ENCODE peak calls at places on chromosomes 4 and X, in seven cellular contexts. V, Z, K, H, D, I and B are unnamed samples.

GRCh38 chr4:24980064-24980690 is 50.6 kb downstream of the LGI2 start:
- DNase-seq in V (peak), Z (peak), K (peak), H (peak), D (peak), I (peak), B (peak)

GRCh38 chr4:145315828-145316227 is 135.4 kb upstream of the OTUD4 start:
- DNase-seq in V (no peak), Z (no peak), K (no peak), H (no peak), D (no peak), I (no peak), B (no peak)

GRCh38 chr4:188127157-188127874 is 11.9 kb upstream of the TRIML1 start:
- DNase-seq in V (no peak), Z (peak), K (peak), H (no peak), D (no peak), I (no peak), B (no peak)

GRCh38 chr4:49000806-49001205 is 14.7 kb downstream of the CWH43 start:
- DNase-seq in V (no peak), Z (no peak), K (no peak), H (no peak), D (no peak), I (no peak), B (no peak)

GRCh38 chr4:113434247-113434587 is 327.3 kb downstream of the CAMK2D start:
- DNase-seq in V (peak), Z (peak), K (no peak), H (no peak), D (no peak), I (no peak), B (no peak)

GRCh38 chrX:86002076-86002896 is 45.1 kb downstream of the CHM start:
- DNase-seq in V (peak), Z (peak), K (peak), H (peak), D (peak), I (no peak), B (peak)

GRCh38 chr4:82136161-82136801 is 237.5 kb downstream of the HNRNPD start:
- DNase-seq in V (no peak), Z (no peak), K (no peak), H (no peak), D (peak), I (no peak), B (no peak)

GRCh38 chrX:40056420-40056819 is 41.3 kb downstream of the BCOR start:
- DNase-seq in V (no peak), Z (no peak), K (no peak), H (no peak), D (no peak), I (no peak), B (no peak)

GRCh38 chr4:7021930-7022658 is 21.1 kb upstream of the TADA2B start:
- DNase-seq in V (no peak), Z (peak), K (peak), H (no peak), D (no peak), I (no peak), B (no peak)

GRCh38 chrX:148416931-148417330 is 83.5 kb upstream of the AFF2 start:
- DNase-seq in V (no peak), Z (no peak), K (no peak), H (no peak), D (no peak), I (no peak), B (no peak)

GRCh38 chrX:72272868-72273267 is 4.2 kb downstream of the RPS4X start:
- DNase-seq in V (no peak), Z (no peak), K (no peak), H (no peak), D (no peak), I (no peak), B (no peak)

GRCh38 chrX:51798701-51799100 is 55.5 kb downstream of the GSPT2 start:
- DNase-seq in V (no peak), Z (no peak), K (no peak), H (no peak), D (peak), I (no peak), B (no peak)

GRCh38 chrX:10483191-10483808 is 137.1 kb downstream of the MID1 start:
- DNase-seq in V (no peak), Z (peak), K (no peak), H (no peak), D (no peak), I (no peak), B (no peak)

GRCh38 chr4:54897590-54897989 is 227.8 kb downstream of the KDR start:
- DNase-seq in V (no peak), Z (no peak), K (no peak), H (no peak), D (no peak), I (no peak), B (no peak)

GRCh38 chr4:177356921-177357320 is 47.2 kb downstream of the NEIL3 start:
- DNase-seq in V (no peak), Z (no peak), K (no peak), H (no peak), D (no peak), I (no peak), B (no peak)

GRCh38 chr4:169208090-169208455 is 62.7 kb downstream of the SH3RF1 start:
- DNase-seq in V (peak), Z (peak), K (no peak), H (no peak), D (no peak), I (no peak), B (no peak)

GRCh38 chrX:22056235-22056634 is 24.1 kb downstream of the PHEX start:
- DNase-seq in V (no peak), Z (no peak), K (no peak), H (no peak), D (no peak), I (no peak), B (no peak)

GRCh38 chr4:176622251-176622968 is 170.3 kb downstream of the VEGFC start:
- DNase-seq in V (no peak), Z (peak), K (no peak), H (no peak), D (no peak), I (no peak), B (no peak)

GRCh38 chr4:156977435-156978160 is 6.0 kb upstream of the PDGFC start:
- DNase-seq in V (no peak), Z (peak), K (no peak), H (no peak), D (no peak), I (no peak), B (no peak)

GRCh38 chr4:15765910-15766703 is 12.0 kb upstream of the CD38 start:
- DNase-seq in V (no peak), Z (no peak), K (no peak), H (no peak), D (peak), I (no peak), B (no peak)

GRCh38 chr4:8506373-8507250 is 66.0 kb downstream of the TRMT44 start:
- DNase-seq in V (no peak), Z (peak), K (peak), H (no peak), D (no peak), I (no peak), B (peak)

GRCh38 chrX:152149648-152150047 is 11.3 kb upstream of the MAGEA10 start:
- DNase-seq in V (no peak), Z (no peak), K (no peak), H (peak), D (no peak), I (no peak), B (no peak)

GRCh38 chrX:636971-637659 is 6.5 kb downstream of the SHOX start:
- DNase-seq in V (no peak), Z (no peak), K (no peak), H (no peak), D (no peak), I (no peak), B (no peak)

GRCh38 chr4:139245590-139245989 is 34.4 kb downstream of the MGARP start:
- DNase-seq in V (no peak), Z (no peak), K (no peak), H (no peak), D (no peak), I (no peak), B (no peak)

GRCh38 chr4:74293558-74293957 is 14.7 kb upstream of the EPGN start:
- DNase-seq in V (no peak), Z (no peak), K (no peak), H (no peak), D (no peak), I (no peak), B (no peak)

GRCh38 chr4:153651041-153651960 is 32.8 kb upstream of the TLR2 start:
- DNase-seq in V (no peak), Z (no peak), K (no peak), H (no peak), D (no peak), I (peak), B (no peak)

GRCh38 chrX:150879855-150880807 is 18.3 kb downstream of the CD99L2 start:
- DNase-seq in V (no peak), Z (no peak), K (no peak), H (no peak), D (peak), I (peak), B (no peak)

GRCh38 chrX:119495734-119496520 is 27.7 kb downstream of the SLC25A5 start:
- DNase-seq in V (peak), Z (no peak), K (no peak), H (no peak), D (peak), I (no peak), B (no peak)

GRCh38 chrX:9333873-9334272 is 131.0 kb upstream of the TBL1X start:
- DNase-seq in V (no peak), Z (no peak), K (no peak), H (no peak), D (no peak), I (no peak), B (no peak)

GRCh38 chr4:38621831-38622230 is 42.2 kb upstream of the KLF3 start:
- DNase-seq in V (no peak), Z (no peak), K (no peak), H (no peak), D (no peak), I (no peak), B (no peak)
- H2AFZ ChIP-seq in V (no peak), Z (no peak), K (no peak), H (peak), D (no peak), I (no peak), B (no peak)

GRCh38 chr4:98602270-98602669 is 56.1 kb downstream of the TSPAN5 start:
- DNase-seq in V (no peak), Z (no peak), K (no peak), H (no peak), D (no peak), I (no peak), B (no peak)

GRCh38 chr4:98601719-98602118 is 56.7 kb downstream of the TSPAN5 start:
- DNase-seq in V (no peak), Z (no peak), K (no peak), H (no peak), D (no peak), I (no peak), B (no peak)

GRCh38 chr4:98605216-98605615 is 53.2 kb downstream of the TSPAN5 start:
- DNase-seq in V (no peak), Z (no peak), K (no peak), H (no peak), D (no peak), I (no peak), B (no peak)

GRCh38 chr4:98604723-98605122 is 53.7 kb downstream of the TSPAN5 start:
- DNase-seq in V (no peak), Z (no peak), K (no peak), H (no peak), D (no peak), I (no peak), B (no peak)

DNA sequence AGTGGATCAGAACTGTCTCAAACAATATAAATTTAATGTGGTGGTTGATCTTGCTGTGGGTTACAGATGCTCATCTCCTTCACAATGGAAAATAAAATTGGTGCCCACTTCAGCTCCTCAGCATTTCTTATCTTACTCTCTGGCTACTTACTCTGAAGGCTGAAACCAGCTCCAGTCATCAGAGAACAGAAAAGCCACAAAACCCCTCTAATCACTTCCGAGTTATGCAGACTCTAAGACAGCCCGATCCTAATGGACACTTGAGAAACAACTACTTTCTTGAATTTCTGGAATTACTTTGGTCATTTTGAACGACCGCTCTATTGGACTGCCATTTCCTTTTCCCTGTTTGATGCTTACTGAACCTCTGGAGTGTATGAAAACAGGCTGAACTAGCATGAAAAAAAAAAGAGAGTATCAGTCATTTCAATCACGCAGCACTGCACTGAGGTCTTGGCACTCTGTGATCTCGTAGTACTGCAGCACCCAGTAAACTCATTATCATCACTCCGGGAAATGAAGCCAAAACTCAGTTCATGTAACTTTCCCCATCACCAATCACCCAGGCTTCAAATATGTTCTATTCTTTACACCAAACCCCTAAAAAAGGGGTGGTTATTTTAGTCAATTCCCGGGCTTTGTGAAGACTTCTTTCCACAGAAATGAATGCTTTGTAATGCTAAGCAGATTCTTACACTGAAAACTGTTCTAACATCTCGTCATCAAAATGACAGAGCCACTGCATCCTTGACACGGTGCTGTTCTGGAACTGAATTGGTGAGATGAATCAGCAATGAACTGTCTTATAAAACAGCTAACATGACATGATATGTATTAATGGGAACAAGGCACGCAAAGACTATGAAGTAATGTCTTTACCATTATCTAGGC is 54.5 kb downstream of the TSPAN5 start:
- DNase-seq in V (no peak), Z (peak), K (no peak), H (no peak), D (no peak), I (no peak), B (no peak)
- H3K27ac ChIP-seq in V (no peak), Z (peak), K (peak), H (no peak), D (no peak), I (no peak), B (no peak)

GRCh38 chr4:65799513-65799912 is 129.2 kb upstream of the EPHA5 start:
- DNase-seq in V (no peak), Z (no peak), K (no peak), H (no peak), D (no peak), I (no peak), B (no peak)

DNA sequence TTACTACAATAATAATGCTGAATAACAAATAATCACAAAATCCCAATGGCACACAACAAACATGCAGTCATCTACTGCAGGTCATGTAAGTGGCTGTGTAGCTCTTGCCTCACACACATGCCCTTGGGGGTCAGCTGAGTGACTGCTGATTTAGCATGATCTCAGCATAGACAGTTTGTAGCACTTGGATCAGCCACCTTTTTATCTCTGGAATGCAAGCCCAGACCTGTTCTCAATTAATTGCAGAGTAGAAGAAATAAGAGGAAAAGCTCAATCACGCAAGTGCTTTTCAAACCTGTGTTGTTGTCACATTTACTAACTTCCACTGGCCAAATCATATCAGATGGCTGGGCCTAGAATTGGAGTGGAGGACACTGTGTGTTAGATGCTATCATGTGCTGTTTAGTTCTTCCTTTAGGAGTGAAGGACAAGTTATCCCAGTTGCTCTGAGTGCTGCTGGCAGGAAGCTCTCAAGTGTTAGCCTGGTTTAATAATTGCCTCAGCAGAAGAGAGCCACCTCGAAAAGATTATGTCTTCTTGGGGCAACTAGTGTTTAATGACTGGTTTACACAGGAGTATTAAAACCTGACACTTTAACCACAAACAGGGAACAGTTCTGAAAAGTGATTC is 128.3 kb upstream of the EPHA5 start:
- DNase-seq in V (no peak), Z (no peak), K (peak), H (no peak), D (no peak), I (no peak), B (no peak)
- H2AFZ ChIP-seq in V (no peak), Z (no peak), K (peak), H (no peak), D (no peak), I (no peak), B (no peak)

DNA sequence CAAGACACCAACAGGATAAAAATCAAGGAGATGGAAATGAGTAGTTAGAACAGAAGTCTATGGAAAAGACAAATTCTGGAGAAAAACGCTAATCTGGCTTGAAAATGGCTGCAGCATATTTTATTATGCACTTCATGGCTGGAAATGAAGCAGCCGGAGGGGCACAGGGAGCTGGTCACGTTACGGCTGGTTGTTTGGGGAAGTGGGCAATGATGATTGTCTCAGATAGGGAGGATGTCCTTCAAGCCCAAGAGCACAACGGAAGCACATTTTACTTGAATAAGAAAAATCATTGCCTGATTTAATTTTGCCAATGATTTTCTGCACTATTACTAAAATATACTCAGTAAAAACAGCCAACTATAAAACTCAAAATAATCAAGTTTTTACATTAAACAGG is 27.2 kb upstream of the MAPK10 start:
- DNase-seq in V (no peak), Z (no peak), K (no peak), H (no peak), D (no peak), I (peak), B (no peak)
- H3K27ac ChIP-seq in V (no peak), Z (no peak), K (no peak), H (no peak), D (no peak), I (no peak), B (no peak)

GRCh38 chr4:72966652-72967051 is 102.9 kb downstream of the COX18 start:
- DNase-seq in V (no peak), Z (no peak), K (no peak), H (no peak), D (peak), I (no peak), B (no peak)

GRCh38 chr4:72971572-72971971 is 97.9 kb downstream of the COX18 start:
- DNase-seq in V (no peak), Z (peak), K (no peak), H (no peak), D (no peak), I (no peak), B (no peak)

GRCh38 chr4:72974694-72975487 is 94.6 kb downstream of the COX18 start:
- DNase-seq in V (no peak), Z (peak), K (no peak), H (no peak), D (no peak), I (no peak), B (no peak)

GRCh38 chr4:72970756-72971155 is 98.8 kb downstream of the COX18 start:
- DNase-seq in V (no peak), Z (no peak), K (no peak), H (no peak), D (no peak), I (no peak), B (no peak)

DNA sequence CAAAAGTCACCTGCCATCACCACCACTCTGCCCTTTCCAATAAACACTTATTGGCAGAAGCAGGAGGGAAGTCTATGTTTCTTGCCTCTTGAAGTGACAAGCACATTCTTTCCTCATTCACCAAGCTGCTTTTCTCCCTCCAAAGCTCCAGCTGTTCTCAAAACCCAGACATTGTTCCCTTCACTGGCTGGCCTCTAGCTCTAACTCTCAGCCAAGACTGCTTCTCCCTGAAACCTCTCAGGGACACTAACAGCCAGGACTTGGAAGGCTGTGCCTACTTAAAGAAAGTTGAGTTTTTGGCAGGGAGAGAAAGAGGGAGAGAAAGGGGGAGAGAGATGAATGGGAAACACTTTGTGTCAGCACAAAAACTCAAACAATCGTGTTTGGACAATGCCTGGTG is 99.6 kb downstream of the COX18 start:
- DNase-seq in V (no peak), Z (peak), K (peak), H (no peak), D (no peak), I (no peak), B (no peak)
- H2AFZ ChIP-seq in V (no peak), Z (peak), K (no peak), H (no peak), D (no peak), I (no peak), B (no peak)

DNA sequence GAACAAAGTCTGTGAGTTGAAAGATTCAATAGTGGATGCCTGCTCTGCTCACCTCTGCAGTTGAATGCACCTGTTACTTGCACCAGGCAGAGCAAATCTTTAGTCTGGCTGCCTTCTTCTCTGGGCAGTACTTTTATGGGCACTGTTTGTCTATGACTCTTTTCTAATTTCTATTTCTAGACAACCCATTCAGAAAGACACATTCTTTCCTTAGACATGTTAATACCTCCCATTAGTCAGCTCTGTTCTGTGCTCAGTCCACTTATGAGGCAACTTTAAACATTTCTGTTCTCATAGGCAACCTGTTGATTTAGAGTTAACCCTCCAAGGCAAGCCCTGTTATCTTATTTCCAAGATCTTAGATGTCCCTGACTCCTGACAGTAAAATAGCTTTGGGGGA is 108.9 kb downstream of the SYNPO2 start:
- DNase-seq in V (no peak), Z (no peak), K (peak), H (no peak), D (no peak), I (no peak), B (no peak)
- H3K27ac ChIP-seq in V (no peak), Z (no peak), K (no peak), H (no peak), D (no peak), I (no peak), B (no peak)

DNA sequence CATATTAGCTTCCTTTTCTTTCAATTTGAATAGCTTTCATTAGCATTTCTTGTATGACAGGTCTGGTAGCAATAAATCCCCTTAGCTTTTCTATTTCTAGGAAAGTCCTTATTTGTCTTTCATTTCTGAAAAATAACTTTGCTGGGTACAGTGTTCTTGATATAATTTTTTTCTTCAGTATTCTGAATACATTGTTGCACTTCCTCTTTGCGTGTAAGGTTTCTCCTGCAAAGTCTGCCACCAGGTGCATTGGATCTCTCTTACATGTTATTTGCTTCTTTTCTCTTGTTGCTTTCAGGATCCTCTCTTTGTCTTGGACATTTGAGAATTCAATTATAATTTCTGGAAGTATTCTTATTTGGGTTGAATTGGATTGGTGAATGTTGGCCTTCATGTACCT is 663.7 kb downstream of the GRXCR1 start:
- DNase-seq in V (no peak), Z (no peak), K (no peak), H (no peak), D (peak), I (no peak), B (no peak)
- H2AFZ ChIP-seq in V (no peak), Z (no peak), K (no peak), H (no peak), D (no peak), I (no peak), B (no peak)